ENCODE peak calls at places on chromosome 13, in nine cellular contexts. I is lower lobe of right lung; P is T follicular helper cell; E is Peyer's patch; C is NCI-H1105; F is anterior cingulate cortex; M is stimulated activated CD8-positive, alpha-beta memory T cell treated with anti-CD3 and anti-CD28 coated beads, Interleukin-15, amount 100 ng/mL, for 1 hour; K is activated T-cell treated with anti-CD3 and anti-CD28 coated beads, Interleukin-2, amount 50 U/mL, for 72 hours; N is ascending aorta. A is an unnamed sample.

GRCh38 chr13:42384265-42384664 is 112.3 kb downstream of the AKAP11 start:
- DNase-seq in M (no peak), E (no peak), N (no peak), C (no peak), F (no peak), I (no peak), K (no peak), P (no peak), A (no peak)

GRCh38 chr13:32225494-32225931 is 89.7 kb downstream of the ZAR1L start:
- DNase-seq in K (no peak), F (no peak), M (no peak), N (no peak), C (no peak), E (no peak), P (no peak), I (no peak), A (no peak)

GRCh38 chr13:93794197-93794885 is 567.7 kb downstream of the GPC6 start:
- DNase-seq in K (peak; percentile 77), N (no peak), C (no peak), E (no peak), P (no peak), M (no peak), F (no peak), I (no peak), A (no peak)

GRCh38 chr13:96958286-96958891 is 35.9 kb downstream of the OXGR1 start:
- DNase-seq in P (no peak), N (no peak), E (no peak), C (peak; percentile 21), I (no peak), K (no peak), M (no peak), F (no peak), A (no peak)

GRCh38 chr13:84896128-84896527 is 903.1 kb downstream of the SLITRK6 start:
- DNase-seq in P (no peak), F (peak; percentile 2), N (no peak), I (no peak), K (peak; percentile 15), C (no peak), M (no peak), E (no peak), A (no peak)

GRCh38 chr13:32036762-32037161 is 5.2 kb downstream of the FRY start:
- DNase-seq in K (no peak), N (no peak), I (no peak), P (no peak), F (no peak), M (no peak), E (no peak), C (no peak), A (no peak)

GRCh38 chr13:36998624-36999041 is 507 bp downstream of the ALG5 start:
- DNase-seq in F (peak; percentile 31), I (peak; percentile 49), P (peak; percentile 1), C (peak; percentile 10), K (peak; percentile 21), M (peak; percentile 2), E (peak; percentile 16), N (no peak), A (peak; percentile 23)

GRCh38 chr13:98475521-98475920 is 101.4 kb downstream of the STK24 start:
- DNase-seq in I (peak; percentile 75), M (no peak), F (no peak), E (no peak), K (no peak), C (no peak), N (no peak), P (no peak), A (no peak)